ENCODE peak calls at places on chromosome 14, in six cellular contexts. V, Y, C, X, S and N are unnamed samples.

GRCh38 chr14:63897706-63898105 is 44.9 kb downstream of the SYNE2 start:
- DNase-seq in V (peak; percentile 39), C (no peak), S (peak; percentile 87), X (no peak), Y (no peak), N (no peak)

GRCh38 chr14:73662439-73663056 is 17.8 kb downstream of the DNAL1 start:
- DNase-seq in X (no peak), S (peak; percentile 87), C (no peak), V (peak; percentile 95), Y (peak; percentile 3), N (peak; percentile 11)

GRCh38 chr14:102902086-102902485 is 20.4 kb upstream of the AMN start:
- DNase-seq in X (no peak), V (no peak), Y (no peak), S (no peak), C (no peak), N (no peak)

GRCh38 chr14:29814153-29815057 is 113.2 kb downstream of the PRKD1 start:
- DNase-seq in X (no peak), S (peak; percentile 63), C (no peak), V (peak; percentile 43), Y (no peak), N (no peak)

GRCh38 chr14:92412912-92413311 is 89.9 kb downstream of the SLC24A4 start:
- DNase-seq in C (no peak), Y (no peak), X (no peak), S (no peak), V (peak; percentile 47), N (peak; percentile 12)

GRCh38 chr14:61338457-61338856 is 17.1 kb downstream of the PRKCH start:
- DNase-seq in X (no peak), V (no peak), C (no peak), Y (no peak), S (no peak), N (no peak)

GRCh38 chr14:101028971-101029667 is 125.6 kb upstream of the RTL1 start:
- DNase-seq in Y (no peak), X (no peak), V (no peak), S (no peak), C (no peak), N (no peak)

GRCh38 chr14:105065280-105066228 is at the start of gene GPR132:
- DNase-seq in Y (no peak), V (no peak), C (peak; percentile 92), X (peak; percentile 47), S (no peak), N (no peak)

GRCh38 chr14:100137173-100137572 is 22.3 kb downstream of the DEGS2 start:
- DNase-seq in S (no peak), Y (no peak), C (no peak), V (no peak), X (no peak), N (no peak)

GRCh38 chr14:32254952-32255679 is 52.0 kb upstream of the RNU6-8 start:
- DNase-seq in C (peak; percentile 50), S (peak; percentile 83), V (peak; percentile 75), X (no peak), Y (peak; percentile 61), N (peak; percentile 76)

GRCh38 chr14:83706555-83706954 is 1823.4 kb upstream of the FLRT2 start:
- DNase-seq in X (no peak), Y (no peak), C (no peak), V (no peak), S (no peak), N (no peak)

GRCh38 chr14:100539766-100540140 is 47.5 kb downstream of the BEGAIN start:
- DNase-seq in V (no peak), Y (no peak), X (no peak), C (no peak), S (no peak), N (no peak)

GRCh38 chr14:67557118-67557517 is 24.0 kb downstream of the PLEKHH1 start:
- DNase-seq in V (no peak), X (no peak), Y (no peak), S (peak; percentile 19), C (no peak), N (no peak)

GRCh38 chr14:59283380-59283779 is 94.9 kb downstream of the DAAM1 start:
- DNase-seq in S (peak; percentile 36), V (peak; percentile 78), X (no peak), C (no peak), Y (no peak), N (no peak)

GRCh38 chr14:35331605-35332516 is 39.7 kb downstream of the PSMA6 start:
- DNase-seq in S (peak; percentile 45), C (no peak), Y (no peak), X (no peak), V (peak; percentile 55), N (peak; percentile 93)

GRCh38 chr14:100239200-100239839 is 376 bp downstream of the YY1 start:
- DNase-seq in Y (no peak), C (peak; percentile 5), S (no peak), X (peak; percentile 20), V (no peak), N (no peak)

GRCh38 chr14:77305696-77306095 is 15.0 kb downstream of the POMT2 start:
- DNase-seq in V (no peak), C (no peak), Y (no peak), S (no peak), X (no peak), N (no peak)

GRCh38 chr14:68841030-68841809 is 48.4 kb upstream of the ZFP36L1 start:
- DNase-seq in S (peak; percentile 49), X (no peak), C (peak; percentile 37), V (peak; percentile 38), Y (no peak), N (no peak)

GRCh38 chr14:60515244-60515695 is 6.3 kb downstream of the SIX6 start:
- DNase-seq in V (no peak), Y (no peak), C (no peak), X (no peak), S (no peak), N (no peak)